ENCODE peak calls at places on chromosomes 6 and 20, in six cellular contexts. P, O, I, L, M and A are unnamed samples.

GRCh38 chr6:160227769-160228161 is 30.9 kb downstream of the SLC22A2 start:
- DNase-seq in P (no peak), O (no peak), I (no peak), L (no peak), M (no peak), A (no peak)

GRCh38 chr20:5608448-5609161 is 141.6 kb upstream of the SHLD1 start:
- DNase-seq in P (no peak), O (peak), I (peak), L (no peak), M (peak), A (peak)

GRCh38 chr20:60249436-60249835 is 291.2 kb downstream of the CDH26 start:
- DNase-seq in P (no peak), O (peak), I (peak), L (peak), M (peak), A (peak)

GRCh38 chr6:3553254-3553653 is 96.4 kb upstream of the SLC22A23 start:
- DNase-seq in P (no peak), O (no peak), I (no peak), L (no peak), M (no peak), A (no peak)

GRCh38 chr6:156587751-156588301 is 189.4 kb upstream of the ARID1B start:
- DNase-seq in P (no peak), O (no peak), I (no peak), L (no peak), M (peak), A (no peak)

GRCh38 chr6:74409447-74409846 is 713.4 kb downstream of the CD109 start:
- DNase-seq in P (peak), O (peak), I (peak), L (peak), M (peak), A (peak)

GRCh38 chr6:108473197-108473596 is 87.5 kb upstream of the FOXO3 start:
- DNase-seq in P (no peak), O (no peak), I (no peak), L (no peak), M (no peak), A (no peak)

GRCh38 chr6:30818426-30818841 is 65.9 kb upstream of the DDR1 start:
- DNase-seq in P (no peak), O (peak), I (peak), L (no peak), M (peak), A (peak)

GRCh38 chr6:20352346-20352745 is 49.3 kb upstream of the E2F3 start:
- DNase-seq in P (no peak), O (no peak), I (no peak), L (no peak), M (no peak), A (no peak)

GRCh38 chr20:61756446-61756845 is 309.2 kb downstream of the TAF4 start:
- DNase-seq in P (no peak), O (no peak), I (no peak), L (no peak), M (no peak), A (no peak)

GRCh38 chr6:51844391-51844735 is 243.1 kb downstream of the PKHD1 start:
- DNase-seq in P (no peak), O (no peak), I (no peak), L (no peak), M (no peak), A (no peak)

GRCh38 chr6:51843470-51844390 is 243.7 kb downstream of the PKHD1 start:
- DNase-seq in P (no peak), O (no peak), I (no peak), L (no peak), M (no peak), A (no peak)

GRCh38 chr6:51842487-51843469 is 244.6 kb downstream of the PKHD1 start:
- DNase-seq in P (no peak), O (no peak), I (no peak), L (no peak), M (no peak), A (no peak)

GRCh38 chr6:51842066-51842465 is 245.3 kb downstream of the PKHD1 start:
- DNase-seq in P (no peak), O (no peak), I (no peak), L (no peak), M (no peak), A (no peak)

GRCh38 chr6:51846531-51846930 is 240.9 kb downstream of the PKHD1 start:
- DNase-seq in P (no peak), O (no peak), I (no peak), L (no peak), M (no peak), A (no peak)
- TF ChIP-seq CTCF in P (no peak), O (no peak), I (no peak), L (no peak), M (no peak), A (no peak)

GRCh38 chr6:153553627-153554026 is 422.5 kb upstream of the RGS17 start:
- DNase-seq in P (no peak), O (no peak), I (no peak), L (no peak), M (peak), A (peak)
- TF ChIP-seq CTCF in P (no peak), O (peak), I (peak), L (peak), M (peak), A (peak)

DNA sequence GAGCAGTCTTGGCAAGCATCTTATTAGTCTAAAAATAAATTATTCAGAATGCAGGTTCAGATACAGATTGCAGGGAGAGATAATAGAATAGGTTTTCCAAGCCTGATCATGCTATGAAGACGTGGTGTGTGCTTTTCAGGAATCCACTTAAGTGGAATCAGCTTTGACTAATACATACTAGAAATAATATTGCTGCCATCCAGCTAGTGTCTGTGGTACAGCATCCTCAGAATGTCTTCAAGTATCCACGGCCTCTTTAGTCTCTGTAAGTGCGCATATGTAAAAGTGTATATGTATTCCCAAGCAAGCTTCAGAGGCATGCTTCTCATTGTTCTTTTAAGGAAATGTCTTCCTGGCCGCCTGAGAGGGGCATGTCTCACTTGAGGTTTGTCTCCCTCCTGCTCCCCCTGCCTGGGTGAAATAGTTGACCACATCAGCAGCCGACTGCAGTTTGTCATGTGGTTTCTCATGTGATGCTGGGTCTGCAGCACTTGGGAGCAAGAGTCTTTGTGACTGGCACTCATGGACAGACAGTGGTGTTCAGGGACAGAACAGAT is 150.9 kb downstream of the PRL start:
- DNase-seq in P (no peak), O (peak), I (peak), L (peak), M (peak), A (peak)
- TF ChIP-seq CTCF in P (no peak), O (peak), I (peak), L (no peak), M (peak), A (peak)

DNA sequence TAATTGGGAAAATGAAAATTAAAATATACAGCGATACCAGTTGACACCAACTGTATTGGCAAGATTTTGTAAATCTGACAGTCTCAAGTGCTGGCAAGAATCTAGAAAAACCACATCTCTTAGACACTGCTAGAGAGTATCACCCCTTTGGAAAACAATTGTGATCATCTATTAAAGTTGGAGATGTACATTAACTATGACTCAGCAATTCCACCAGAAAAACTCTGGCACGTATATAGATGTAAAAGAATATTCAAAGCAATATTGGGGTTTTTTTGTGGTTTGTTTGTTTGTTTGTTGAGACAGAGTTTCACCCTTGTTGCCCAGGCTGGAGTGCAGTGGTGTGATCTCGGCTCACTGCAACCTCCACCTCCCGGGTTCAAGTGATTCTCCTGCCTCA is 142.9 kb downstream of the HACE1 start:
- DNase-seq in P (no peak), O (no peak), I (no peak), L (no peak), M (no peak), A (no peak)
- TF ChIP-seq CTCF in P (no peak), O (no peak), I (no peak), L (no peak), M (no peak), A (no peak)

GRCh38 chr6:112087136-112087908 is at the start of the genes FAM229B and TUBE1:
- DNase-seq in P (peak), O (peak), I (peak), L (peak), M (peak), A (peak)
- TF ChIP-seq CTCF in P (no peak), O (no peak), I (no peak), L (no peak), M (no peak), A (no peak)

GRCh38 chr6:99334526-99335127 is 14.8 kb downstream of the FAXC start:
- DNase-seq in P (peak), O (peak), I (peak), L (peak), M (peak), A (peak)
- TF ChIP-seq CTCF in P (peak), O (peak), I (peak), L (peak), M (peak), A (peak)